ENCODE peak calls at places on chromosomes 7 and 10, in six cellular contexts. One of them, this sample, is unnamed.

GRCh38 chr7:22016547-22016946 is 70.8 kb upstream of the CDCA7L start:
- DNase-seq in HTR-8/SVneo: no peak
- DNase-seq in NCI-H774: no peak
- DNase-seq in SJSA1: no peak
- DNase-seq in GM12891: no peak
- DNase-seq in NCI-H1105: no peak
- DNase-seq in this sample: no peak

GRCh38 chr7:85554294-85554877 is 367.5 kb upstream of the SEMA3D start:
- DNase-seq in SJSA1: peak
- DNase-seq in NCI-H1105: peak
- DNase-seq in HTR-8/SVneo: peak
- DNase-seq in GM12891: no peak
- DNase-seq in NCI-H774: peak
- DNase-seq in this sample: peak

GRCh38 chr10:96651998-96652431 is 65.2 kb upstream of the TM9SF3 start:
- DNase-seq in GM12891: peak
- DNase-seq in SJSA1: no peak
- DNase-seq in NCI-H1105: no peak
- DNase-seq in NCI-H774: no peak
- DNase-seq in HTR-8/SVneo: no peak
- DNase-seq in this sample: no peak

GRCh38 chr7:54615545-54615944 is 73.4 kb downstream of the VSTM2A start:
- DNase-seq in NCI-H1105: no peak
- DNase-seq in GM12891: no peak
- DNase-seq in HTR-8/SVneo: no peak
- DNase-seq in NCI-H774: no peak
- DNase-seq in SJSA1: no peak
- DNase-seq in this sample: no peak

GRCh38 chr10:48236199-48236621 is 38.3 kb downstream of the FRMPD2 start:
- DNase-seq in NCI-H1105: no peak
- DNase-seq in GM12891: no peak
- DNase-seq in SJSA1: no peak
- DNase-seq in HTR-8/SVneo: no peak
- DNase-seq in NCI-H774: no peak
- DNase-seq in this sample: no peak

GRCh38 chr10:35545878-35546631 is 59.1 kb upstream of the GJD4 start:
- DNase-seq in HTR-8/SVneo: no peak
- DNase-seq in NCI-H1105: no peak
- DNase-seq in SJSA1: no peak
- DNase-seq in GM12891: no peak
- DNase-seq in NCI-H774: no peak
- DNase-seq in this sample: no peak

GRCh38 chr10:69213601-69214311 is 6.4 kb upstream of the HKDC1 start:
- DNase-seq in HTR-8/SVneo: no peak
- DNase-seq in SJSA1: no peak
- DNase-seq in NCI-H1105: no peak
- DNase-seq in NCI-H774: no peak
- DNase-seq in GM12891: no peak
- DNase-seq in this sample: no peak

GRCh38 chr7:48458701-48459509 is 287.6 kb downstream of the ABCA13 start:
- DNase-seq in HTR-8/SVneo: no peak
- DNase-seq in NCI-H1105: no peak
- DNase-seq in NCI-H774: no peak
- DNase-seq in GM12891: no peak
- DNase-seq in SJSA1: no peak
- DNase-seq in this sample: no peak